ENCODE peak calls at places on chromosomes 4 and X, in seven cellular contexts. N is HEK293T, C is K562, I is WTC11, Q is HCT116, L is H1, J is GM12878. A is an unnamed sample.

GRCh38 chr4:159015862-159016261 is 87.0 kb upstream of the RAPGEF2 start:
- DNase-seq in N (no peak), C (peak; percentile 39), I (no peak), Q (no peak), L (no peak), J (no peak), A (no peak)

GRCh38 chr4:103032575-103032974 is 13.1 kb upstream of the SLC9B1 start:
- DNase-seq in N (peak; percentile 61), C (peak; percentile 48), I (peak; percentile 60), Q (peak; percentile 24), L (no peak), J (no peak), A (peak; percentile 52)

GRCh38 chr4:109998867-109999303 is 86.2 kb downstream of the EGF start:
- DNase-seq in N (peak; percentile 50), C (peak; percentile 42), I (no peak), Q (peak; percentile 68), L (no peak), J (peak; percentile 38), A (peak; percentile 73)

GRCh38 chr4:157223446-157223845 is 2.9 kb downstream of the GRIA2 start:
- DNase-seq in N (no peak), C (no peak), I (no peak), Q (no peak), L (no peak), J (no peak), A (no peak)

GRCh38 chr4:105257817-105258495 is 111.3 kb downstream of the TET2 start:
- DNase-seq in N (no peak), C (no peak), I (no peak), Q (no peak), L (no peak), J (no peak), A (no peak)

GRCh38 chr4:80390178-80390577 is 54.6 kb downstream of the CFAP299 start:
- DNase-seq in N (no peak), C (no peak), I (no peak), Q (no peak), L (no peak), J (no peak), A (no peak)

GRCh38 chr4:69321153-69321729 is 41.0 kb downstream of the UGT2B28 start:
- DNase-seq in N (no peak), C (no peak), I (no peak), Q (no peak), L (no peak), J (no peak), A (no peak)

GRCh38 chrX:17613979-17614572 is 123.2 kb upstream of the SCML1 start:
- DNase-seq in N (peak; percentile 31), C (no peak), I (no peak), Q (no peak), L (no peak), J (no peak), A (peak; percentile 24)

GRCh38 chr4:61517144-61517543 is 317.0 kb downstream of the ADGRL3 start:
- DNase-seq in N (no peak), C (no peak), I (peak; percentile 83), Q (no peak), L (peak; percentile 83), J (no peak), A (peak; percentile 56)

GRCh38 chr4:61514991-61515390 is 314.9 kb downstream of the ADGRL3 start:
- DNase-seq in N (no peak), C (no peak), I (no peak), Q (no peak), L (no peak), J (no peak), A (no peak)

GRCh38 chr4:61507091-61507490 is 307.0 kb downstream of the ADGRL3 start:
- DNase-seq in N (no peak), C (no peak), I (no peak), Q (no peak), L (no peak), J (no peak), A (no peak)

GRCh38 chr4:61505773-61506640 is 305.9 kb downstream of the ADGRL3 start:
- DNase-seq in N (no peak), C (no peak), I (no peak), Q (no peak), L (no peak), J (no peak), A (no peak)

DNA sequence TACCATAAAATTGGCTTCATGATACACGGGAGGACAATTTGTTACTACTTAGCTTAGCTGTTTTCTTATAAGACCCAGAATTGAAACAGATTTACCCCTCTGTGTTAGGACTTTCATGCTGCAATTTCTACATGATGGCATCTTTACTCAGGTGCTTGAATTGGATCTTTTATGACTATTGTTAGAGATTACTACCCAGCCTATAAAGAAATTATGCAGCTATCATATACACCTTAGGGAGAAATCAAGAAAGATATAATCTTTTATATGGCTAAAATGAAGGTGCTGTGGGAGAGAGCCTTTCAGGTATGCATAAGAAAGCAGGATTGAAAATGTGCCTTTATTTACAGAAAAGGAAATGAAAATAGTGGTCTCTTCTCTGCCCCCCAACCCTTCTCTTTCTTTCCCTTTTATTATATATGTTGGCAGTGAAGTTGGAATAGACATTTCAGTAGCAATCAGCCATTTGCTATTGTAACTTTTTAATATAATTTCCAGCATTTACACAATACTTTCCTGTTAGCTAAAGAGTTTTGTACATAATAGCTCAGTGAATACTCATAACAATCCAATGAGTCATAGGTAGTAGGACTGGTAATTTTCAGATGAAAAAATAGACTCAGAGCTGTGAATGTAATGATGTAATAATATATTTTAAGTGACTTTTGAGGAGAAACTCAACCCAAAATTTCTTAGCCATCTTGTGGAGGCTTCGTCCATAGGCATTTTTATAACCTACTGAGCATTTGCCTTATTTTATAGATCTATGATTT is 311.8 kb downstream of the ADGRL3 start:
- DNase-seq in N (no peak), C (no peak), I (no peak), Q (no peak), L (no peak), J (no peak), A (no peak)
- TF ChIP-seq SP1 in N (no peak), C (no peak), I (no peak), Q (no peak), L (no peak), J (no peak), A (no peak)

GRCh38 chr4:73257995-73258667 is 467 bp downstream of the ANKRD17 start:
- DNase-seq in N (peak; percentile 31), C (peak; percentile 60), I (no peak), Q (no peak), L (peak; percentile 55), J (no peak), A (peak; percentile 53)

GRCh38 chr4:73257242-73257994 is 1.2 kb downstream of the ANKRD17 start:
- DNase-seq in N (peak; percentile 56), C (peak; percentile 28), I (peak; percentile 43), Q (peak; percentile 70), L (no peak), J (no peak), A (peak; percentile 86)

GRCh38 chr4:73258668-73259551 is at the start of gene ANKRD17:
- DNase-seq in N (peak; percentile 75), C (peak; percentile 76), I (peak; percentile 93), Q (peak; percentile 82), L (peak; percentile 96), J (peak; percentile 79), A (peak; percentile 89)

DNA sequence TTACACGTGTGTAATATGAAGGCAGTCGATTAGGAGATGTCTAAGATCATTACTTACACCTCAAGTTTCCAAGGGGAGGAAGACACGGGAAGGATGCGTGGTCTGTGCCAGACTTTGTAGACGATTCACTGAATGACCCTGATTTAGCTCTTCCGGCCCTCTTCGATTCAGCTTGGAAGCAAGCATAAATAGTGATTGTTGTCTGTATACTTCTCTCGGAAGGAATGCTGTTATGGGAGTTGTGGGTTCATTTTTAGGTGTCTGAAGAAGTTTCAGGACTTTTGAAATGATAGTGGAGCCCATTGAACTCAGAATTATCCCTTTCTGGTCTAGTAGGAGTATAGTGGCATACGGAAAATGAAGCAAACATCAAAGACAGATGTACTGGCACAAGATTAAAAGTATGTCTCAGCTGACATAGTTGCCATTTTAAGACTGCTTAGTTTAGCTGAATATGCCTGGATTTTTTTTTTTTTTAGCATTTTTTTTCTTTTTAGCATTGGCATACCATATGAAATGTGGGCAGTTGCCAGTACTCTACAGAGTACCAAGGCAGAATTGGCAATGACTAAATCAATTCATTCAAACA is 1.0 kb upstream of the ANKRD17 start:
- DNase-seq in N (no peak), C (no peak), I (no peak), Q (no peak), L (no peak), J (no peak), A (peak; percentile 9)
- TF ChIP-seq SP1 in N (no peak), C (no peak), I (no peak), Q (no peak), L (no peak), J (no peak), A (no peak)

GRCh38 chrX:10286195-10286594 is 129.4 kb downstream of the CLCN4 start:
- DNase-seq in N (no peak), C (no peak), I (no peak), Q (no peak), L (no peak), J (no peak), A (no peak)
- TF ChIP-seq SP1 in N (no peak), C (no peak), I (no peak), Q (no peak), L (no peak), J (no peak), A (no peak)

DNA sequence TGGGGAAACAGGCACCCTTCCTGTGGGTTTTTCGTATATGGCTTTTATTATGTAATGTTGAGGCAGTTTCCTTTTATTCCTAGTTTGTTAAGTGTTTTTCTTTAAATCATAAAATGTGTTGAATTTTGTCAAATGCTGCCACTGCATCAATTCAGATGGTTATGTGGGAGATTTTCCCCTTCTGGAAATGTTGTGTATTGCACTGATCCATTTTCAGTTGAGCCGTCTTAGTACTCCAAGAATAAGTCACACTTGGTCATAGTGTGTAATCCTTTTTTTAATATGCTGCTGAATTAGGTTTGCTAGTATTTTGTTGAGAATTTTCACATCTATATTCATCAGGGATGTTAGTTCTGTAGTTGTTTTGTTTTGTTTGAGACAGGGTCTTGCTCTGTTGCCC is 9.5 kb upstream of the CTBP1 start:
- DNase-seq in N (no peak), C (no peak), I (no peak), Q (no peak), L (no peak), J (no peak), A (no peak)
- TF ChIP-seq SP1 in N (no peak), C (no peak), I (no peak), Q (no peak), L (no peak), J (no peak), A (no peak)